ENCODE peak calls at places on chromosomes 6 and 20, in five cellular contexts. E is stomach, B is sigmoid colon, I is K562, J is endothelial cell of umbilical vein. H is an unnamed sample.

GRCh38 chr20:54662064-54662463 is 186.7 kb downstream of the DOK5 start:
- DNase-seq in E (no peak), B (no peak), I (no peak), J (no peak), H (no peak)

GRCh38 chr20:7375905-7376304 is 564.4 kb downstream of the HAO1 start:
- DNase-seq in E (no peak), B (no peak), I (peak; percentile 15), J (peak; percentile 34), H (no peak)

GRCh38 chr20:51914758-51915157 is 112.4 kb upstream of the SALL4 start:
- DNase-seq in E (no peak), B (no peak), I (no peak), J (no peak), H (no peak)

GRCh38 chr6:7145269-7146078 is 37.7 kb downstream of the RREB1 start:
- DNase-seq in E (peak; percentile 56), B (no peak), I (no peak), J (no peak), H (no peak)

GRCh38 chr6:83853178-83853967 is at the start of gene RIPPLY2:
- DNase-seq in E (no peak), B (no peak), I (no peak), J (peak; percentile 41), H (no peak)

GRCh38 chr20:59003836-59004492 is 3.1 kb downstream of the CTSZ start:
- DNase-seq in E (no peak), B (peak; percentile 40), I (no peak), J (no peak), H (no peak)

GRCh38 chr20:64039293-64040160 is 3.5 kb downstream of the C20orf204 start:
- DNase-seq in E (no peak), B (no peak), I (no peak), J (peak; percentile 35), H (no peak)

GRCh38 chr6:134502614-134503541 is 185.0 kb upstream of the SGK1 start:
- DNase-seq in E (peak; percentile 61), B (no peak), I (no peak), J (no peak), H (no peak)

GRCh38 chr6:143279385-143279784 is 171.1 kb downstream of the ADAT2 start:
- DNase-seq in E (no peak), B (no peak), I (peak; percentile 64), J (peak; percentile 24), H (no peak)

GRCh38 chr6:13407709-13408695 is 79.4 kb downstream of the GFOD1 start:
- DNase-seq in E (peak; percentile 32), B (no peak), I (peak; percentile 82), J (no peak), H (no peak)

GRCh38 chr6:158849899-158850806 is 31.0 kb upstream of the EZR start:
- DNase-seq in E (peak; percentile 54), B (no peak), I (peak; percentile 79), J (peak; percentile 68), H (no peak)

GRCh38 chr6:45835725-45836437 is 179.8 kb downstream of the CLIC5 start:
- DNase-seq in E (no peak), B (no peak), I (no peak), J (no peak), H (no peak)

GRCh38 chr6:127732927-127733326 is 156.0 kb downstream of the C6orf58 start:
- DNase-seq in E (no peak), B (no peak), I (no peak), J (no peak), H (no peak)

GRCh38 chr6:121597654-121598053 is 162.2 kb downstream of the GJA1 start:
- DNase-seq in E (no peak), B (no peak), I (no peak), J (no peak), H (no peak)

GRCh38 chr20:11195899-11196558 is 522.2 kb upstream of the JAG1 start:
- DNase-seq in E (no peak), B (no peak), I (no peak), J (peak; percentile 57), H (no peak)

GRCh38 chr6:43495409-43495941 is 14.7 kb downstream of the LRRC73 start:
- DNase-seq in E (no peak), B (no peak), I (no peak), J (no peak), H (no peak)

GRCh38 chr6:117605169-117605826 is 3.0 kb upstream of the GOPC start:
- DNase-seq in E (peak; percentile 39), B (no peak), I (peak; percentile 84), J (peak; percentile 78), H (no peak)

GRCh38 chr20:1267809-1268374 is 1.8 kb downstream of the SNPH start:
- DNase-seq in E (no peak), B (peak; percentile 32), I (no peak), J (no peak), H (no peak)

GRCh38 chr20:39259808-39260207 is 297.7 kb downstream of the DHX35 start:
- DNase-seq in E (no peak), B (no peak), I (no peak), J (no peak), H (no peak)

GRCh38 chr20:41393705-41394066 is 27.1 kb upstream of the EMILIN3 start:
- DNase-seq in E (no peak), B (no peak), I (no peak), J (no peak), H (no peak)

GRCh38 chr20:48656661-48657211 is 171.1 kb downstream of the PREX1 start:
- DNase-seq in E (peak; percentile 41), B (no peak), I (peak; percentile 61), J (no peak), H (no peak)
- TF ChIP-seq POLR2AphosphoS5 in E (no peak), B (no peak), I (no peak), J (no peak), H (no peak)

GRCh38 chr6:123953920-123954319 is 150.3 kb downstream of the NKAIN2 start:
- DNase-seq in E (no peak), B (no peak), I (no peak), J (no peak), H (no peak)
- H3K27me3 ChIP-seq in E (no peaks in the 10 kb centered on the region), B (no peaks in the 10 kb centered on the region), I (no peaks in the 10 kb centered on the region), J (no peaks in the 10 kb centered on the region), H (no peaks in the 10 kb centered on the region)

GRCh38 chr6:116277124-116277523 is 2.6 kb downstream of the TSPYL1 start:
- DNase-seq in E (no peak), B (no peak), I (peak; percentile 27), J (no peak), H (no peak)
- H3K4me1 ChIP-seq in E (peaks cover 73% of the 10 kb centered on the region), B (peaks cover 65% of the 10 kb centered on the region), I (peaks cover 20% of the 10 kb centered on the region), J (peaks cover 37% of the 10 kb centered on the region), H (peaks cover 64% of the 10 kb centered on the region)

DNA sequence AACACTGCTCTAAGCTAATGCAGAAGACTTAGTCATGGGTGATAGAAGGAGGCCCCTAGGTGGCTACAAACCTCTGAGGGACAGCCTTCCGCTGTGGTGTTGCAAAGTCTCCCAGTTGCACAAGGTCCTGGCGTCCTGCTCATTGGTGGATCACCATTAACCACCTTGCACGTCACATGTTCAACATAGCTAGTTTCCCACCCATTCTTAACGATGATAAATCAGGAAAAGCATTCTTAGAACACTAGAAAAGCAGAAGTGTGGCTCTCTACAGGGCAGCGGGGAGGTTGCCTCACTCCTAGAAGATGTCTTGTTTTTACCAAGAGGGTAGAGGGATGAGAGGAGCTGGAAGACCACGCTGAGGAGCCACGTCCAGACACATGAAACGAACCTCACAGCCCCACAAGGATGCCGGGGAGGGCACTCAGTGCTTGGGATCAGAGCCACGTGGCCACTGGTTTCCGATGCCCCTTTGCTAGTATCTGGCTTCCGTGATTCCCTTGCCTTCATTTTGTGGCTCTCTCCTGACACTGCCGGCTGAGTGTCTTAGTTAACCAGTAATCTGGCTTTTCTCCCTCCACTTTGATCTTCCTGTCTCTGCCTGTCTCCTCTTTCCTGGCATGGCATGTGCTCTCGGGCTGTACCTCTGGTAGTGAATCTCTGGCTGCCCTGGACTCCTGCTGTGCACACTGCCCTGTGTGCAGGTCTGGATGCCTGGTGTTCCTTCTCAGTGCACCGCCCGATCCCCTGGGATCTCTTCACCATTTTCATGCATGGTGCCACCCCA is 91.4 kb upstream of the NEDD9 start:
- DNase-seq in E (peak; percentile 40), B (no peak), I (no peak), J (no peak), H (no peak)
- TF ChIP-seq POLR2AphosphoS5 in E (no peak), B (no peak), I (no peak), J (no peak), H (no peak)

GRCh38 chr20:61668064-61668463 is 397.6 kb downstream of the TAF4 start:
- DNase-seq in E (no peak), B (no peak), I (no peak), J (no peak), H (no peak)
- H3K27me3 ChIP-seq in E (peaks cover 55% of the 10 kb centered on the region), B (no peaks in the 10 kb centered on the region), I (peaks cover 59% of the 10 kb centered on the region), J (no peaks in the 10 kb centered on the region), H (no peaks in the 10 kb centered on the region)

DNA sequence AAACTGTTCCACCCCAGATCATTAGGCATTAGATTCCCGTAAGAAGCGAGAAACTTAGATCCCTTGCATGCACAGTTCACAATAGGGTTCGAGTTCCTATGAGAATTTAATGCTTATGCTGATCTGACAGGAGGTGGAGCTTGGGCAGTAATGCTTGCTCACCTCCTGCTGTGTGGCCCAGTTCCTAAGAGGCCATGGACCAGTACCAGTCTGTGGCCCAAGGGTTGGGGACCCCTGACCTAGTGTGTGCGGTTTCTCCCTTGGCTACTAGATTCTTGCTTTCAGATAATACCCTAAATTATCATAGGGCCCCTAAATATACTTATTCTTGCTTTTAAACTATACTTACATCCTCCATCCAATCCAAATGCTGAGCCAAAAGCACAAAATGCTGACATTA is 1.9 kb upstream of the GPSM3 start:
- DNase-seq in E (no peak), B (no peak), I (peak; percentile 18), J (no peak), H (no peak)
- H3K4me1 ChIP-seq in E (peaks cover 68% of the 10 kb centered on the region), B (peaks cover 38% of the 10 kb centered on the region), I (peaks cover 66% of the 10 kb centered on the region), J (peaks cover 40% of the 10 kb centered on the region), H (peaks cover 48% of the 10 kb centered on the region)

GRCh38 chr6:15088904-15089568 is 156.8 kb upstream of the JARID2 start:
- DNase-seq in E (no peak), B (no peak), I (peak; percentile 86), J (no peak), H (no peak)

GRCh38 chr6:15087234-15087633 is 158.6 kb upstream of the JARID2 start:
- DNase-seq in E (no peak), B (no peak), I (peak; percentile 66), J (no peak), H (no peak)

GRCh38 chr6:15090145-15090579 is 155.7 kb upstream of the JARID2 start:
- DNase-seq in E (no peak), B (no peak), I (peak; percentile 93), J (no peak), H (no peak)

GRCh38 chr6:15090745-15091384 is 155.0 kb upstream of the JARID2 start:
- DNase-seq in E (no peak), B (no peak), I (no peak), J (no peak), H (no peak)

GRCh38 chr6:15089569-15090144 is 156.2 kb upstream of the JARID2 start:
- DNase-seq in E (peak; percentile 68), B (no peak), I (no peak), J (no peak), H (peak; percentile 89)
- TF ChIP-seq POLR2AphosphoS5 in E (no peak), B (no peak), I (peak; percentile 70), J (no peak), H (peak; percentile 65)

DNA sequence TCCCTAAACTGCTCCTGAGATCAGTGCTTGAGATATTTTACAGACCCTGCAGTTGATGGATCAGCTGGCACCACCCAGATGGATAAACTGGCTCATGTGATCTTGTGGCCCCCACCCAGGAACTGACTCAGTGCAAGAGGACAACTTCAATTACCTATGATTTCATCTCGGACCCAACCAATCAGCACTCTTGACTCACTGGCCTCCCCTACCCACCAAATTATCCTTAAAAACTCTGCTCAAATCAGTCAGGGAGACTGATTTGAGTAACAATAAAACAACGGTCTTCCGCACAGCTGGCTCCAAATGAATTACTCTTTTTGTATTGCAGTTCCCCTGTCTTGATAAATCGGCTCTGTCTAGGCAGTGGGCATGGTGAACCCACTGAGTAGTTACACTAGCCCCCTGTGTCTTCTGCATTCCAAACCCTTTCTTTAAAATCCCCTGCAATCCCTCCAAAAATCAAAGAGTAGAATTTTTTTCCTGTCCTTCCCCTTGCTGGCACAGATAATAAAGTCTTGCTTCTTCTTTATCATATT is 48.2 kb downstream of the OR2B6 start:
- DNase-seq in E (no peak), B (no peak), I (peak; percentile 21), J (no peak), H (no peak)
- H3K27me3 ChIP-seq in E (peaks cover 32% of the 10 kb centered on the region), B (no peaks in the 10 kb centered on the region), I (no peaks in the 10 kb centered on the region), J (no peaks in the 10 kb centered on the region), H (no peaks in the 10 kb centered on the region)

H was measured in vagina.